ENCODE peak calls at places on chromosomes 16 and 17, in five cellular contexts. M, Q, W, B and L are unnamed samples. For H3K36me3 and H3K4me1, the result is how much of the 10 kb centered on the place peaks cover.

GRCh38 chr17:8644507-8644902 is 14.0 kb upstream of the MYH10 start:
- DNase-seq in M (no peak), B (no peak), W (no peak), Q (no peak), L (no peak)

GRCh38 chr17:7887038-7887481 is 1.5 kb upstream of the CHD3 start:
- DNase-seq in M (no peak), Q (no peak), B (no peak), W (no peak), L (no peak)

GRCh38 chr17:82399030-82399429 is 19.1 kb upstream of the HEXD start:
- DNase-seq in Q (no peak), M (peak), B (peak), W (no peak), L (no peak)

GRCh38 chr17:81252336-81253329 is 13.5 kb downstream of the NDUFAF8 start:
- DNase-seq in W (no peak), B (no peak), Q (peak), M (peak), L (peak)

GRCh38 chr16:86307518-86307903 is 202.8 kb upstream of the FOXF1 start:
- DNase-seq in W (no peak), B (peak), M (no peak), Q (no peak), L (no peak)

GRCh38 chr16:30609002-30609927 is 924 bp downstream of the ZNF689 start:
- DNase-seq in M (peak), B (peak), Q (peak), W (no peak), L (peak)

GRCh38 chr17:44539664-44540063 is 17.6 kb upstream of the FZD2 start:
- DNase-seq in B (no peak), M (no peak), W (no peak), Q (no peak), L (no peak)

GRCh38 chr16:85428168-85428898 is 184.8 kb upstream of the GSE1 start:
- DNase-seq in Q (peak), B (no peak), W (peak), M (peak), L (peak)

GRCh38 chr16:75108792-75109731 is 7.5 kb downstream of the LDHD start:
- DNase-seq in Q (peak), W (peak), B (peak), M (peak), L (peak)

GRCh38 chr17:59558953-59559352 is 6.5 kb upstream of the DHX40 start:
- DNase-seq in Q (no peak), M (no peak), B (peak), W (no peak), L (peak)

DNA sequence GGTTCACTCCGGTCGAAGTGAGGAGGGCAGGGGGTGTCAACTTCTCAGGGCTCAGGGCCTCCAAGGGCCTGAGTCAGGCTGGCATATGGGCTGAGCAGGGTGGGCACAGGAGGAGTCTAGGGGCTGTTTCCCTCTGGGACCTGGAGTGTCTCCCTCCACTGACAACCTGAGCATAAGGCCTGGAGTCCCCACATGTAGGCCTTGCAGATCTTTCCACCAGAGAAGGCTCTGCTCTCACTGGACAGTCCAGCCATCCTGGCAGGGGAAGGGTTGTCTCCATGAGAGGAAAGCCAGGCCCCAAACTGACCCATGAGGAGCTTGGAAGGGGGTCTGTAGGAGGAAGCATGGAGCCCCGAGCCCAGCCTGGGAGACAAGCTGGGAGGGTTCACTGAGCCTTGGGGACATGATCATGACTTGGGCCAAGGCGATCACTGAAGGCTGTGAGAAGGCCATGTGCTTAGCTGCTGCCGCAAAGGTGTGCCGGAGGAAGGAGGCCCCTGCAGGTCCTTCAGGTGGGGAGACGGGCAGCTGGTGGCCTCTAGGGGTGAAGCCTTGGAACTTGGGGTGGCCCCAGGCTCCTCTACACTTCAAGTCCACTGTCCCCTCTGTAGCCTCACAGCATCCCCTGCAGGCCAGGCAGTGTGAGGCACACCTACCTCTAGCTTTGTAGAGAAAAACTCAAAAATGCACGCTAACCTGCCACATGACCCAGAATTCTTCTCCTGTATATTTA is 9.9 kb downstream of the CMTM2 start:
- DNase-seq in M (peak), W (peak), B (peak), Q (peak), L (peak)
- H3K27ac ChIP-seq in M (no peak), W (no peak), B (no peak), Q (no peak), L (no peak)

GRCh38 chr17:29292071-29292991 is 1.6 kb downstream of the NUFIP2 start:
- DNase-seq in B (peak), Q (peak), M (peak), W (peak), L (peak)
- H3K36me3 ChIP-seq in B (under half), Q (under half), M (under half), W (under half), L (under half)

DNA sequence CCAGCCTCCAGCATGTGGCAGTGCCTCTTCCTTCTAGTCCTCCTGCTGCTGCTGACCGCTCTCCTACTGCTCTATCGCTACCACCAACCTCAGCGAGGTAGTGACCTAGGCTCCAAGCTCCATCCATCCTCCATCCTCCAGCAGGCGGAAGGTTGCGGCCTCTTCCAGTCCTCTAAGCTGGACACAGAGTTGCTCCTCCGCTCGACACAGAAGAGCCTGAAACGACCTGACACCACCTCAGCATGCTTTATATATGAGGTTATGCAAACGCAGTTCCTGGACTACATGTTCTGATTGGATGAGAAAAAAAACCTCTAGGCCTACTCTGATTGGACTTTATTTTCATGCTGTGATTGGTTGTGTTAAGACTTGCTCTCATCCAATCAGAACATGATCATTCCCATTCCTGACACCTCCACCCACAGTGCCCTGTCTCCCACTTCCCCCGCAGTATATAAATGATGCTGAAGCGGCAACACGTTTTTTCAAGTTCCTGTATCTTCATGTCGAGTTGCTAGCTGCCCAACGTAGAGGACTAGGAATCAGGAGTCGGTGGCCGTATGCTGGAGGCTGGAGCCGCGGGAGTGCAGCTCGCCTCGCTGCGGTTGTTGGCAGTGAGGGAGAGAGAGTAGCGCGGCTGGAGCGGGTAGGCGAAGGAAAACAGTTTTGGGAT is 398.1 kb downstream of the KCNJ18 start:
- DNase-seq in Q (no peak), M (no peak), W (no peak), B (no peak), L (no peak)
- H3K4me1 ChIP-seq in Q (under half), M (under half), W (under half), B (under half), L (under half)

DNA sequence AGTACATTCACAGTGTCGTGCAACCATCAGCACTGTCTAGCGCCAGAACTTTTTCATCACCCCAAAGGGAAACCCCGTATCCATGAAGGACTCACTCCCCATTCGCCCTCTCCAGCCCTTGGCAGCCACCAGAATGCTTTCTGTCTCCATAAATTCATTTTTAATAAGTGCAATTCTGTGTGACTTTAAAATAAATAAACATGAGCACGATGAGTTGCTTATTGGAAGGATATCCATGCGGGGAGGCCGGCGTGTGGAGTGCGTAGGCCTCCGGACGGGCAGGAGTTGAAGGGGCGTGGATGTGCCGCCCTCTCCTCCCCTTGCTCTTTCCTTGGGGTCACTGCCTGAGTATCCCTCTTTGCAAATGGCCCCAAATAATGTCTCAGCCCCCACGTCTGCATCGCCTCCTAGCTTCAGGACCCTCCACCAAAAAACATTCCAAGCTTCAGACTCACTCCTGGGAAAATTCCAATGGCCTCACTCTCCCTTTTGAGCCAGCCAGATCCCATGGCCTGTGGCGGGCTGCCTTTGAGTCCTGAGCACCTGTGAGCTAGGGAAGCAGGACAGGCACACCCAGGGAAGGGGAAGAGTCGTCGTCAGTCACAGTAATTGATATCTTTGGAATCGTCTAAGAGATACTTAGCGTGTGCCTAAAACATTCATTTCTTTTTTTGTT is 306.3 kb downstream of the SEC14L1 start:
- DNase-seq in Q (no peak), M (no peak), W (no peak), B (peak), L (no peak)
- H3K27ac ChIP-seq in Q (no peak), M (no peak), W (peak), B (peak), L (no peak)

GRCh38 chr17:39939031-39939430 is 11.5 kb downstream of the LRRC3C start:
- DNase-seq in Q (no peak), W (no peak), B (no peak), M (no peak), L (no peak)
- H3K36me3 ChIP-seq in Q (under half), W (under half), B (under half), M (under half), L (under half)

GRCh38 chr17:77327566-77328463 is 187.0 kb downstream of the SEC14L1 start:
- DNase-seq in W (no peak), Q (no peak), B (no peak), M (no peak), L (peak)
- H3K4me1 ChIP-seq in W (half or more), Q (under half), B (under half), M (under half), L (under half)